ENCODE peak calls at places on chromosome 2, in six cellular contexts. One of them, this sample, is unnamed.

GRCh38 chr2:129606496-129607270 is 372.8 kb upstream of the RAB6C start:
- DNase-seq in prostate gland: no peak
- DNase-seq in sigmoid colon: no peak
- DNase-seq in A549: no peak
- DNase-seq in suprapubic skin: no peak
- DNase-seq in transverse colon: no peak
- DNase-seq in this sample: no peak

GRCh38 chr2:187228986-187229385 is 219.1 kb downstream of the CALCRL start:
- DNase-seq in prostate gland: no peak
- DNase-seq in sigmoid colon: no peak
- DNase-seq in A549: no peak
- DNase-seq in suprapubic skin: no peak
- DNase-seq in transverse colon: no peak
- DNase-seq in this sample: no peak

GRCh38 chr2:36626071-36626470 is 28.1 kb upstream of the FEZ2 start:
- DNase-seq in prostate gland: no peak
- DNase-seq in sigmoid colon: no peak
- DNase-seq in A549: no peak
- DNase-seq in suprapubic skin: no peak
- DNase-seq in transverse colon: no peak
- DNase-seq in this sample: no peak

GRCh38 chr2:74063486-74063885 is 78.8 kb downstream of the TET3 start:
- DNase-seq in prostate gland: no peak
- DNase-seq in sigmoid colon: no peak
- DNase-seq in A549: no peak
- DNase-seq in suprapubic skin: no peak
- DNase-seq in transverse colon: no peak
- DNase-seq in this sample: no peak

GRCh38 chr2:176079285-176079830 is 4.4 kb downstream of the EVX2 start:
- DNase-seq in prostate gland: no peak
- DNase-seq in sigmoid colon: no peak
- DNase-seq in A549: peak
- DNase-seq in suprapubic skin: no peak
- DNase-seq in transverse colon: no peak
- DNase-seq in this sample: no peak

GRCh38 chr2:46336560-46336959 is 39.4 kb downstream of the EPAS1 start:
- DNase-seq in prostate gland: no peak
- DNase-seq in sigmoid colon: no peak
- DNase-seq in A549: no peak
- DNase-seq in suprapubic skin: no peak
- DNase-seq in transverse colon: no peak
- DNase-seq in this sample: no peak

GRCh38 chr2:144152817-144153271 is 367.1 kb downstream of the ZEB2 start:
- DNase-seq in prostate gland: no peak
- DNase-seq in sigmoid colon: no peak
- DNase-seq in A549: no peak
- DNase-seq in suprapubic skin: no peak
- DNase-seq in transverse colon: no peak
- DNase-seq in this sample: no peak

GRCh38 chr2:9463698-9464034 is 10.7 kb upstream of the IAH1 start:
- DNase-seq in prostate gland: no peak
- DNase-seq in sigmoid colon: no peak
- DNase-seq in A549: no peak
- DNase-seq in suprapubic skin: no peak
- DNase-seq in transverse colon: no peak
- DNase-seq in this sample: no peak

GRCh38 chr2:65256088-65256487 is 28.5 kb downstream of the ACTR2 start:
- DNase-seq in prostate gland: no peak
- DNase-seq in sigmoid colon: no peak
- DNase-seq in A549: no peak
- DNase-seq in suprapubic skin: no peak
- DNase-seq in transverse colon: no peak
- DNase-seq in this sample: no peak

GRCh38 chr2:60064687-60065361 is 488.6 kb downstream of the BCL11A start:
- DNase-seq in prostate gland: no peak
- DNase-seq in sigmoid colon: no peak
- DNase-seq in A549: no peak
- DNase-seq in suprapubic skin: no peak
- DNase-seq in transverse colon: no peak
- DNase-seq in this sample: no peak

DNA sequence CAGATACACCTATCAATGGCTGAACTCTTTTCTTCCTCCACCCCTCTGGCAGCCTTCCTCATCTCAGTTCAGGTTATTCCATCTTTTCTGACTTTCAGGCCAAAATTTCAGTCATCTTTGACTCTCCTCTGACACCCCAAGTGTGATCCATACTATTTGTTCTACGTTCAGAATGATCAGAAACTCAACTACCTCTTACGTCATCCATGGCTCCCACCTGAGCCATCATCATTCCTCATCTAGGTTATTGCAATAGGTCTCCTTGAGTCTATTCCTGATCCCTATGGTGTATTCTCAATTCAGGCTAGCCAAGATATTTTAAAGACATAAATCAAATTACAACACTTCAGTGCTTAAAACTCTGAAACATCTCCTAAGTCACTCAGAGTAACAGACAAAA is 589.7 kb downstream of the ERBB4 start:
- DNase-seq in prostate gland: no peak
- DNase-seq in sigmoid colon: no peak
- DNase-seq in A549: no peak
- DNase-seq in suprapubic skin: no peak
- DNase-seq in transverse colon: no peak
- DNase-seq in this sample: no peak
- TF ChIP-seq POLR2A in prostate gland: no peak
- TF ChIP-seq POLR2A in sigmoid colon: no peak
- TF ChIP-seq POLR2A in A549: no peak
- TF ChIP-seq POLR2A in suprapubic skin: no peak
- TF ChIP-seq POLR2A in transverse colon: no peak
- TF ChIP-seq POLR2A in this sample: no peak

GRCh38 chr2:23385748-23386421 is 906 bp downstream of the KLHL29 start:
- DNase-seq in prostate gland: no peak
- DNase-seq in sigmoid colon: no peak
- DNase-seq in A549: peak
- DNase-seq in suprapubic skin: no peak
- DNase-seq in transverse colon: no peak
- DNase-seq in this sample: no peak

GRCh38 chr2:23387221-23387550 is 2.2 kb downstream of the KLHL29 start:
- DNase-seq in prostate gland: no peak
- DNase-seq in sigmoid colon: no peak
- DNase-seq in A549: no peak
- DNase-seq in suprapubic skin: no peak
- DNase-seq in transverse colon: no peak
- DNase-seq in this sample: no peak

GRCh38 chr2:23385351-23385747 is 370 bp downstream of the KLHL29 start:
- DNase-seq in prostate gland: no peak
- DNase-seq in sigmoid colon: peak
- DNase-seq in A549: peak
- DNase-seq in suprapubic skin: no peak
- DNase-seq in transverse colon: peak
- DNase-seq in this sample: no peak

GRCh38 chr2:23387849-23388248 is 2.9 kb downstream of the KLHL29 start:
- DNase-seq in prostate gland: no peak
- DNase-seq in sigmoid colon: no peak
- DNase-seq in A549: no peak
- DNase-seq in suprapubic skin: no peak
- DNase-seq in transverse colon: no peak
- DNase-seq in this sample: no peak

DNA sequence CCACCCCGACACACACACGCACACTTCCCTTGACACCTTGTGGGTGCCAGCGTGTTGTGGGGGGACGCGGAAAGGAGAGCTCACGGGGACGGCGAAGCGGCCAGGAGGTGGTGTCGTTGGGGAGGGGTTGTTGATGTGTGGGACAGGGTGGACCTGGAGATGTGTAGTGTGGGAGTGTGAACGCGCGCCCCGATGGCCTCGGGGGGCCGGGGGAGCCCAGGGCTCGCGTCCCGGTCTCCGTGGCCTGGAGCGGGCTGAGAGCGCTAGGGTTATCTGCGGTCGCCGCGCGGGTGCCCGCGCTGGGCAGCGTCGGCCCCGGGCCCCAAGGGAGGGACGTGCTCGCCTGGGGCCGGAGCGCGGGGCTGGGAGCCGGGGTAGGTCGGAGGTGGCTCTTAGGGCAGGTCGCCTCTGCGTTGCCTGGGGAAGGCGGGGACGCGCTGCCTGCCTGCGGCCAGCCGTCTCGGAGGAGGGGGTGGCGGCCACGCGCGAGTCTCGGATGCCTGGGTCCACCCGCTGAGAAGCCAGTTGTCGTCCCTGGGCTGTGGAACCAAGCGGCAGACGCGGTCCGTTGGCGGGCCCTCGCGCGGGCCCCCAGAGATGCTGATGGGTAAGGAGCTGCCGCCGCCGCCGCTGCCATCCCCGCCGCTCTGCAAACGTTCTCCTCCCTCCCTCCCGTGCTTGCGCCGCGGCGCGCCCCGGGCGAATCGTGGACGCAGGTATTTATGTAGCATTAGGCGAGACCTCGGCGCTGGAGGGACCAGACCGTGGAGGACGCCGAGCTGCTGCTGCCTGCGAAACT is 1.6 kb downstream of the KLHL29 start:
- DNase-seq in prostate gland: peak
- DNase-seq in sigmoid colon: peak
- DNase-seq in A549: peak
- DNase-seq in suprapubic skin: no peak
- DNase-seq in transverse colon: peak
- DNase-seq in this sample: no peak
- H3K4me3 ChIP-seq in prostate gland: peak
- H3K4me3 ChIP-seq in sigmoid colon: peak
- H3K4me3 ChIP-seq in A549: peak
- H3K4me3 ChIP-seq in suprapubic skin: peak
- H3K4me3 ChIP-seq in transverse colon: peak
- H3K4me3 ChIP-seq in this sample: peak

GRCh38 chr2:207711750-207712487 is 479 bp downstream of the CCNYL1 start:
- DNase-seq in prostate gland: peak
- DNase-seq in sigmoid colon: peak
- DNase-seq in A549: peak
- DNase-seq in suprapubic skin: peak
- DNase-seq in transverse colon: peak
- DNase-seq in this sample: peak
- TF ChIP-seq POLR2A in prostate gland: peak
- TF ChIP-seq POLR2A in sigmoid colon: no peak
- TF ChIP-seq POLR2A in A549: no peak
- TF ChIP-seq POLR2A in suprapubic skin: no peak
- TF ChIP-seq POLR2A in transverse colon: peak
- TF ChIP-seq POLR2A in this sample: no peak

GRCh38 chr2:198053173-198053572 is 248.8 kb downstream of the PLCL1 start:
- DNase-seq in prostate gland: no peak
- DNase-seq in sigmoid colon: no peak
- DNase-seq in A549: no peak
- DNase-seq in suprapubic skin: no peak
- DNase-seq in transverse colon: no peak
- DNase-seq in this sample: no peak
- H3K4me3 ChIP-seq in prostate gland: no peak
- H3K4me3 ChIP-seq in sigmoid colon: no peak
- H3K4me3 ChIP-seq in A549: no peak
- H3K4me3 ChIP-seq in suprapubic skin: no peak
- H3K4me3 ChIP-seq in transverse colon: no peak
- H3K4me3 ChIP-seq in this sample: no peak

DNA sequence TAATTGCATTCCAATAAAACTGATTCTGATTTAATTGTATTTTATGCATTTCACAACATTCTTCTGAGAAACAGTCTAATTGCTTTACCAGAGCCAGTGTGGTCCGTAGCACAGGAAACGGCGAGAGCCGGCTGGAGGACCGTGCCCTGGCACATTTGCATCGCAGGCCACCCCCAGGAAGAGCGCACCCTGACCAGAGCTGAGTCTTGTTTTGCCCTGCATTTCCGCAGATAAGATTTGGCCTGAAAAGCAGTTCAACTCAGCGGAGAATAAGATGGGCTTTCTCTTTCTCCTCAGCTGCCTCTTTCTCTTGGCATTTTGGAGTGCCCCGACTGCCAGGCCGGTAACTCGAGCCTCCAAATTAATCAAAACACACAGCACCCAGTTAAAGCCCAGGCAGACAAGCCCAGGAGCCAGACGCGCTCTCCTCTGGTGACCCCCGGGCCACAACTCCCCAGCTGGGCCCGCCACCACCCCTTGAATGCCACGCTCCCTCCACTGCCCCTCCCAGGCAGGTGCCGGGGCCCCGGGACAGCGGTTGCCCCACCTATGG is 484 bp downstream of the COL4A4 start:
- DNase-seq in prostate gland: no peak
- DNase-seq in sigmoid colon: no peak
- DNase-seq in A549: peak
- DNase-seq in suprapubic skin: no peak
- DNase-seq in transverse colon: peak
- DNase-seq in this sample: no peak
- TF ChIP-seq POLR2A in prostate gland: no peak
- TF ChIP-seq POLR2A in sigmoid colon: no peak
- TF ChIP-seq POLR2A in A549: no peak
- TF ChIP-seq POLR2A in suprapubic skin: no peak
- TF ChIP-seq POLR2A in transverse colon: no peak
- TF ChIP-seq POLR2A in this sample: no peak

DNA sequence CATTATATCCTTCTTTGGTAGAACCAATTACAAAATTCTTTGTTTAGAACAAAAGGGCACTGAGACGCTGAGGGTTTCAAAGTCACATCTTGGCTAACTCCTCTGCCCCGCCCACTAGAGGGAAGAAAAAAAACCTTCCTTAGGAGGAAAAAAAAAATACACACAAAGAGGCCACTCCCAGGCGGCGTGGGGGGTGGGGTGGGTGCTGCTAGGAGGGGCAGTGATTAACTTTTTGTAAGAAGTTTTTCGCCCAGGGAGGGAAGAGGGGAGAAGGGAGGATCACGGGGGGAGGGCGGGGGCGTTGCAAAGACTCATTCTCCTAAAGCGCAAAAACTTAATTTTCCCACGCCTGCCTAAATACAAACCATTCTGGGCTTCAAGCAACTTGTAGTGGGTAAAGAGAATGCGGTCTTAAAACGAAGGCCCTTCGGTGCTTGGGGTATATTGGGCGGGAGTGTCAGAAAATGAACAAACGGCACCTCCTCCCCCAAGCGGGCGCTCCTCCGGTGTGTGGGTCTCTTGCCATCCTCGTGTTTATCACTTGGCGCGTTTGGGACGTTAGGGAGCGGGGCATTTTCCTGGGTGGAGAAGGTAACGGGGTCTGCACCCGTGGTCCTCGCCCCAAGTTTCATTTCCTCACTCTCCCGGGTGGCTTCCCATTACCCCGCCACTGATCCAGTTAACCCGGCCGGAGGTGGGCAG is 1.7 kb downstream of the CXCR4 start:
- DNase-seq in prostate gland: no peak
- DNase-seq in sigmoid colon: peak
- DNase-seq in A549: no peak
- DNase-seq in suprapubic skin: no peak
- DNase-seq in transverse colon: peak
- DNase-seq in this sample: peak
- H3K4me3 ChIP-seq in prostate gland: peak
- H3K4me3 ChIP-seq in sigmoid colon: peak
- H3K4me3 ChIP-seq in A549: peak
- H3K4me3 ChIP-seq in suprapubic skin: peak
- H3K4me3 ChIP-seq in transverse colon: peak
- H3K4me3 ChIP-seq in this sample: peak

GRCh38 chr2:234955971-234956509 is 4.2 kb downstream of the SH3BP4 start:
- DNase-seq in prostate gland: no peak
- DNase-seq in sigmoid colon: peak
- DNase-seq in A549: no peak
- DNase-seq in suprapubic skin: peak
- DNase-seq in transverse colon: no peak
- DNase-seq in this sample: no peak
- TF ChIP-seq POLR2A in prostate gland: no peak
- TF ChIP-seq POLR2A in sigmoid colon: no peak
- TF ChIP-seq POLR2A in A549: no peak
- TF ChIP-seq POLR2A in suprapubic skin: no peak
- TF ChIP-seq POLR2A in transverse colon: peak
- TF ChIP-seq POLR2A in this sample: no peak

This sample was measured in lower leg skin.